ENCODE peak calls at places on chromosomes 4 and X, in ten cellular contexts. D, I, R, L, N, H, S, V, U and A are unnamed samples.

GRCh38 chrX:22060451-22060940 is 28.4 kb downstream of the PHEX start:
- DNase-seq in D (no peak), I (no peak), R (no peak), L (peak; percentile 46), N (peak; percentile 58), H (peak; percentile 26), S (no peak), V (no peak), U (no peak), A (peak; percentile 20)

GRCh38 chrX:154409222-154409871 is at the start of gene DNASE1L1:
- DNase-seq in D (peak; percentile 77), I (no peak), R (peak; percentile 63), L (peak; percentile 76), N (peak; percentile 87), H (no peak), S (no peak), V (peak; percentile 92), U (peak; percentile 93), A (peak; percentile 75)

GRCh38 chr4:183409463-183409862 is 35.0 kb upstream of the CDKN2AIP start:
- DNase-seq in D (no peak), I (no peak), R (no peak), L (no peak), N (no peak), H (no peak), S (no peak), V (peak; percentile 13), U (no peak), A (no peak)

GRCh38 chr4:78517050-78517652 is 34.4 kb upstream of the ANXA3 start:
- DNase-seq in D (no peak), I (no peak), R (no peak), L (no peak), N (peak; percentile 65), H (no peak), S (peak; percentile 25), V (no peak), U (no peak), A (no peak)

GRCh38 chr4:158459085-158459820 is 62.4 kb upstream of the RXFP1 start:
- DNase-seq in D (no peak), I (no peak), R (no peak), L (no peak), N (no peak), H (no peak), S (no peak), V (no peak), U (no peak), A (no peak)

GRCh38 chr4:72390409-72390808 is 178.6 kb downstream of the ADAMTS3 start:
- DNase-seq in D (no peak), I (no peak), R (no peak), L (no peak), N (peak; percentile 62), H (no peak), S (no peak), V (no peak), U (no peak), A (no peak)

GRCh38 chr4:35818520-35818919 is 425.8 kb downstream of the ARAP2 start:
- DNase-seq in D (no peak), I (no peak), R (no peak), L (no peak), N (no peak), H (no peak), S (no peak), V (no peak), U (no peak), A (no peak)

GRCh38 chr4:119592708-119593298 is 35.8 kb downstream of the PDE5A start:
- DNase-seq in D (no peak), I (no peak), R (no peak), L (no peak), N (peak; percentile 22), H (no peak), S (no peak), V (no peak), U (no peak), A (no peak)

GRCh38 chrX:10235851-10236250 is 79.1 kb downstream of the CLCN4 start:
- DNase-seq in D (no peak), I (no peak), R (no peak), L (no peak), N (peak; percentile 32), H (peak; percentile 72), S (peak; percentile 35), V (no peak), U (no peak), A (no peak)

GRCh38 chrX:10231461-10231860 is 74.7 kb downstream of the CLCN4 start:
- DNase-seq in D (no peak), I (no peak), R (no peak), L (no peak), N (no peak), H (no peak), S (no peak), V (no peak), U (no peak), A (no peak)

GRCh38 chrX:10230222-10230621 is 73.4 kb downstream of the CLCN4 start:
- DNase-seq in D (no peak), I (no peak), R (no peak), L (no peak), N (no peak), H (no peak), S (no peak), V (no peak), U (no peak), A (no peak)

GRCh38 chrX:10233696-10234095 is 76.9 kb downstream of the CLCN4 start:
- DNase-seq in D (no peak), I (no peak), R (no peak), L (no peak), N (no peak), H (no peak), S (no peak), V (no peak), U (no peak), A (no peak)

GRCh38 chrX:10233173-10233572 is 76.4 kb downstream of the CLCN4 start:
- DNase-seq in D (no peak), I (no peak), R (no peak), L (no peak), N (no peak), H (no peak), S (no peak), V (no peak), U (no peak), A (no peak)
- TF ChIP-seq CTCF in D (no peak), I (no peak), R (no peak), L (no peak), N (no peak), H (no peak), S (no peak), V (no peak), U (no peak), A (no peak)

DNA sequence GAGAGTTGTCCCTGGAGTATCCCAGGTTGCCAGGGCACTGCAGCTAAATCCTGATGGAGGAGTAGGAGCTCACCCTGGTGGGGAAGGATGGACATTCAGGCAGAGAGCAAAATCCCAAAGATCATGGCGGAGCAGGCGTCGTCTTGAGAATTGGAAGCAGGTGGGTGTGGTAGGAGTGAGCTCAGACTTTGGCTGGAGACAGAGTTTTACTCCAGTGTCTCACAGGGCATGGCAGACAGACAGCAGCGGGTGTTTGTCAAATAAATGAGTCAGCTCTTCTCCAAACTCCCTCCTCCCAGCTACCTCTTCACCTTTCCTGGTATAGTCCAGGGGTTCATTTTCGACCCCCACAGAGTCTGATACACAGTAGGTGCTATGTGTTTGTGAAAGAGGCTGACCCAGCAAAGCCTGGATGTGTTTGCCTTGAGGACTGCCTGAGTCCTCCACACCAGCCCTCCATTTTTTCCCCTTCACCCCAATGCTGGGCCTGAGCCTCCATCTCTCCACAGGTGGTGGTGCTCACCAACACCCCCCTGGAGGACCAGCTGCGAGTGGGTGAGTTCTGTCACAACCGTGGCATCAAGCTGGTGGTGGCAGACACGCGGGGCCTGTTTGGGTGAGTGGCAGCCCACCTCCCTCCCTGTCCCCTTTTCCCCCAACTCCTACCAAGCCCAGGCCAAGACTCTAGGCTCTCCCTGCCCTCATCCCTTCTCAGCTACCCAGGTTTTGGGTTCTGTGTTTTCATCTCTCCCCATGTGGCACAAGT is 6.9 kb downstream of the UBA1 start:
- DNase-seq in D (no peak), I (no peak), R (no peak), L (no peak), N (peak; percentile 50), H (no peak), S (no peak), V (no peak), U (peak; percentile 86), A (no peak)
- TF ChIP-seq CTCF in D (no peak), I (no peak), R (no peak), L (no peak), N (peak; percentile 14), H (no peak), S (peak; percentile 9), V (no peak), U (peak; percentile 26), A (no peak)

GRCh38 chrX:131724292-131724691 is 180.4 kb downstream of the OR13H1 start:
- DNase-seq in D (no peak), I (no peak), R (no peak), L (no peak), N (no peak), H (no peak), S (no peak), V (no peak), U (no peak), A (no peak)

GRCh38 chrX:131729295-131729694 is 185.4 kb downstream of the OR13H1 start:
- DNase-seq in D (no peak), I (no peak), R (no peak), L (peak; percentile 71), N (no peak), H (no peak), S (no peak), V (no peak), U (no peak), A (peak; percentile 36)

GRCh38 chrX:131727778-131728177 is 183.9 kb downstream of the OR13H1 start:
- DNase-seq in D (no peak), I (no peak), R (no peak), L (no peak), N (no peak), H (no peak), S (no peak), V (no peak), U (no peak), A (no peak)

GRCh38 chrX:131725001-131725654 is 181.3 kb downstream of the OR13H1 start:
- DNase-seq in D (no peak), I (no peak), R (no peak), L (no peak), N (no peak), H (no peak), S (no peak), V (no peak), U (no peak), A (no peak)

GRCh38 chrX:131728295-131729145 is 184.6 kb downstream of the OR13H1 start:
- DNase-seq in D (no peak), I (no peak), R (no peak), L (peak; percentile 63), N (no peak), H (no peak), S (no peak), V (no peak), U (no peak), A (no peak)
- TF ChIP-seq CTCF in D (no peak), I (no peak), R (no peak), L (peak; percentile 24), N (no peak), H (no peak), S (no peak), V (no peak), U (no peak), A (no peak)

GRCh38 chr4:124484940-124485339 is 227.6 kb downstream of the ANKRD50 start:
- DNase-seq in D (no peak), I (no peak), R (no peak), L (no peak), N (no peak), H (no peak), S (no peak), V (no peak), U (no peak), A (no peak)
- TF ChIP-seq CTCF in D (no peak), I (no peak), R (no peak), L (no peak), N (no peak), H (no peak), S (no peak), V (no peak), U (no peak), A (no peak)

GRCh38 chr4:44629280-44629866 is 22.1 kb downstream of the YIPF7 start:
- DNase-seq in D (no peak), I (peak; percentile 16), R (peak; percentile 14), L (peak; percentile 28), N (peak; percentile 68), H (no peak), S (peak; percentile 43), V (no peak), U (no peak), A (peak; percentile 54)
- TF ChIP-seq CTCF in D (peak; percentile 35), I (peak; percentile 74), R (peak; percentile 83), L (peak; percentile 66), N (peak; percentile 74), H (peak; percentile 51), S (peak; percentile 57), V (peak; percentile 63), U (peak; percentile 63), A (peak; percentile 71)